ENCODE peak calls at places on chromosomes 7 and 10, in ten cellular contexts. H, F, C, W, X, E, I, O, G and U are unnamed samples.

GRCh38 chr7:13282377-13282980 is 595.0 kb downstream of the ARL4A start:
- DNase-seq in H (peak; percentile 52), F (no peak), C (no peak), W (no peak), X (peak; percentile 76), E (no peak), I (no peak), O (peak; percentile 7), G (no peak), U (no peak)

GRCh38 chr7:38542156-38542555 is 89.0 kb downstream of the AMPH start:
- DNase-seq in H (no peak), F (no peak), C (no peak), W (no peak), X (peak; percentile 49), E (no peak), I (no peak), O (peak; percentile 66), G (no peak), U (no peak)

GRCh38 chr7:137694405-137694804 is 152.4 kb downstream of the DGKI start:
- DNase-seq in H (peak; percentile 57), F (no peak), C (no peak), W (no peak), X (no peak), E (no peak), I (no peak), O (no peak), G (no peak), U (no peak)

GRCh38 chr7:126803060-126803665 is 449.6 kb downstream of the GRM8 start:
- DNase-seq in H (peak; percentile 81), F (peak; percentile 34), C (peak; percentile 47), W (no peak), X (peak; percentile 55), E (peak; percentile 46), I (peak; percentile 15), O (peak; percentile 58), G (peak; percentile 38), U (peak; percentile 76)

GRCh38 chr7:19118896-19119301 is 1.5 kb upstream of the TWIST1 start:
- DNase-seq in H (no peak), F (no peak), C (no peak), W (no peak), X (no peak), E (peak; percentile 54), I (no peak), O (no peak), G (peak; percentile 63), U (no peak)

GRCh38 chr7:7706101-7706511 is 12.3 kb downstream of the RPA3 start:
- DNase-seq in H (no peak), F (no peak), C (no peak), W (no peak), X (no peak), E (no peak), I (no peak), O (no peak), G (no peak), U (no peak)

GRCh38 chr10:35626971-35627507 is 15.1 kb downstream of the FZD8 start:
- DNase-seq in H (no peak), F (no peak), C (no peak), W (no peak), X (peak; percentile 21), E (no peak), I (no peak), O (no peak), G (no peak), U (no peak)

GRCh38 chr10:97919012-97919411 is 69.4 kb downstream of the GOLGA7B start:
- DNase-seq in H (peak; percentile 44), F (no peak), C (no peak), W (no peak), X (no peak), E (no peak), I (no peak), O (peak; percentile 28), G (no peak), U (no peak)

GRCh38 chr10:69910566-69910965 is 108.9 kb downstream of the COL13A1 start:
- DNase-seq in H (no peak), F (no peak), C (no peak), W (no peak), X (no peak), E (no peak), I (no peak), O (no peak), G (no peak), U (no peak)

GRCh38 chr10:67076175-67076574 is 150.3 kb downstream of the LRRTM3 start:
- DNase-seq in H (no peak), F (no peak), C (no peak), W (no peak), X (peak; percentile 4), E (no peak), I (no peak), O (no peak), G (no peak), U (no peak)

GRCh38 chr7:77831481-77831880 is 32.9 kb downstream of the PHTF2 start:
- DNase-seq in H (peak; percentile 50), F (no peak), C (no peak), W (no peak), X (no peak), E (no peak), I (no peak), O (no peak), G (no peak), U (no peak)

GRCh38 chr7:16940777-16941176 is 59.0 kb upstream of the AGR3 start:
- DNase-seq in H (no peak), F (no peak), C (no peak), W (no peak), X (no peak), E (no peak), I (no peak), O (no peak), G (no peak), U (no peak)

GRCh38 chr10:86824151-86824550 is 67.7 kb downstream of the BMPR1A start:
- DNase-seq in H (peak; percentile 61), F (no peak), C (no peak), W (no peak), X (no peak), E (no peak), I (no peak), O (no peak), G (no peak), U (no peak)

GRCh38 chr10:32253300-32253699 is 93.7 kb downstream of the EPC1 start:
- DNase-seq in H (peak; percentile 96), F (no peak), C (no peak), W (no peak), X (no peak), E (no peak), I (no peak), O (peak; percentile 44), G (no peak), U (no peak)

GRCh38 chr10:75450062-75450429 is 18.6 kb downstream of the LRMDA start:
- DNase-seq in H (no peak), F (no peak), C (no peak), W (no peak), X (no peak), E (no peak), I (no peak), O (no peak), G (no peak), U (no peak)

GRCh38 chr7:22364910-22365309 is 8.0 kb upstream of the RAPGEF5 start:
- DNase-seq in H (no peak), F (no peak), C (no peak), W (no peak), X (no peak), E (no peak), I (no peak), O (no peak), G (no peak), U (no peak)

GRCh38 chr10:22252286-22252800 is 34.5 kb upstream of the EBLN1 start:
- DNase-seq in H (peak; percentile 29), F (peak; percentile 19), C (no peak), W (peak; percentile 62), X (peak; percentile 54), E (peak; percentile 50), I (peak; percentile 53), O (peak; percentile 23), G (peak; percentile 18), U (no peak)

GRCh38 chr10:133377818-133378250 is 1.2 kb upstream of the PAOX start:
- DNase-seq in H (no peak), F (no peak), C (no peak), W (no peak), X (no peak), E (no peak), I (no peak), O (no peak), G (no peak), U (no peak)

GRCh38 chr10:26438534-26439269 is 561 bp downstream of the APBB1IP start:
- DNase-seq in H (no peak), F (peak; percentile 70), C (no peak), W (peak; percentile 34), X (no peak), E (peak; percentile 30), I (peak; percentile 80), O (no peak), G (peak; percentile 23), U (no peak)

GRCh38 chr10:51700228-51700835 is 937 bp upstream of the CSTF2T start:
- DNase-seq in H (peak; percentile 36), F (no peak), C (no peak), W (no peak), X (peak; percentile 12), E (no peak), I (no peak), O (peak; percentile 17), G (no peak), U (no peak)

GRCh38 chr7:130148561-130148960 is 56.6 kb downstream of the TMEM209 start:
- DNase-seq in H (no peak), F (no peak), C (no peak), W (no peak), X (peak; percentile 20), E (no peak), I (no peak), O (no peak), G (no peak), U (no peak)

GRCh38 chr7:44990520-44991023 is 9.4 kb upstream of the CCM2 start:
- DNase-seq in H (peak; percentile 76), F (no peak), C (peak; percentile 34), W (no peak), X (peak; percentile 77), E (no peak), I (no peak), O (peak; percentile 68), G (no peak), U (no peak)

GRCh38 chr10:97632949-97633884 is at the start of gene MORN4:
- DNase-seq in H (peak; percentile 93), F (peak; percentile 93), C (no peak), W (peak; percentile 93), X (peak; percentile 90), E (peak; percentile 92), I (peak; percentile 88), O (peak; percentile 91), G (peak; percentile 96), U (peak; percentile 23)

GRCh38 chr10:78115135-78115853 is 81.6 kb downstream of the RPS24 start:
- DNase-seq in H (no peak), F (no peak), C (no peak), W (no peak), X (no peak), E (peak; percentile 24), I (no peak), O (no peak), G (no peak), U (no peak)

GRCh38 chr7:24025094-24025493 is 258.9 kb upstream of the NPY start:
- DNase-seq in H (peak; percentile 2), F (no peak), C (peak; percentile 2), W (no peak), X (peak; percentile 57), E (no peak), I (no peak), O (peak; percentile 73), G (no peak), U (no peak)

GRCh38 chr10:116774728-116775151 is 32.4 kb upstream of the HSPA12A start:
- DNase-seq in H (peak; percentile 80), F (no peak), C (no peak), W (no peak), X (no peak), E (no peak), I (no peak), O (peak; percentile 19), G (no peak), U (no peak)

GRCh38 chr10:32951111-32951510 is 6.9 kb downstream of the ITGB1 start:
- DNase-seq in H (no peak), F (no peak), C (no peak), W (no peak), X (no peak), E (no peak), I (no peak), O (no peak), G (no peak), U (no peak)

GRCh38 chr7:48964074-48964473 is 39.7 kb downstream of the CDC14C start:
- DNase-seq in H (no peak), F (no peak), C (peak; percentile 73), W (no peak), X (peak; percentile 5), E (no peak), I (no peak), O (no peak), G (no peak), U (no peak)